ENCODE peak calls at places on chromosome 21, in eight cellular contexts. G is ovary; U is activated T-helper 9 cell treated with anti-CD3 and anti-CD28 coated beads, Interleukin-2, amount 50 U/mL, for 16 hours; F is left cardiac atrium; B is GM20000; W is Calu3; S is stimulated activated CD4-positive, alpha-beta T cell treated with anti-CD3 and anti-CD28 coated beads, Interleukin-2, amount 100 ng/mL, for 48 hours; A is NCI-H1092 treated with DMSO at 0.1 percent for 48 hours. C is an unnamed sample.
A peak's percentile ranks its signal among the peaks of the same experiment; 100 is the strongest.

GRCh38 chr21:41589131-41589530 is 81.2 kb upstream of the TMPRSS2 start:
- DNase-seq in G (no peak), U (no peak), F (no peak), B (no peak), W (no peak), S (no peak), A (no peak), C (no peak)

GRCh38 chr21:28822882-28823335 is 169.8 kb downstream of the LTN1 start:
- DNase-seq in G (no peak), U (no peak), F (no peak), B (no peak), W (no peak), S (no peak), A (no peak), C (no peak)

GRCh38 chr21:36087362-36088138 is 17.7 kb downstream of the CBR1 start:
- DNase-seq in G (no peak), U (no peak), F (no peak), B (no peak), W (no peak), S (no peak), A (no peak), C (no peak)

GRCh38 chr21:45818904-45819285 is 162.7 kb upstream of the COL6A1 start:
- DNase-seq in G (no peak), U (peak; percentile 64), F (no peak), B (no peak), W (peak; percentile 24), S (peak; percentile 73), A (no peak), C (no peak)

GRCh38 chr21:32772281-32773047 is 909 bp upstream of the PAXBP1 start:
- DNase-seq in G (peak; percentile 39), U (peak; percentile 57), F (no peak), B (peak; percentile 62), W (peak; percentile 7), S (peak; percentile 52), A (peak; percentile 47), C (no peak)

GRCh38 chr21:37658994-37659458 is 257.2 kb downstream of the KCNJ6 start:
- DNase-seq in G (peak; percentile 42), U (no peak), F (no peak), B (no peak), W (no peak), S (no peak), A (no peak), C (peak; percentile 74)

GRCh38 chr21:17612023-17612564 is 607 bp downstream of the BTG3 start:
- DNase-seq in G (peak; percentile 67), U (no peak), F (peak; percentile 51), B (peak; percentile 46), W (peak; percentile 22), S (peak; percentile 15), A (peak; percentile 42), C (peak; percentile 84)

GRCh38 chr21:45286671-45287437 is 841 bp downstream of the POFUT2 start:
- DNase-seq in G (peak; percentile 69), U (no peak), F (no peak), B (no peak), W (no peak), S (no peak), A (no peak), C (peak; percentile 83)

GRCh38 chr21:41715649-41716321 is 51.1 kb downstream of the RIPK4 start:
- DNase-seq in G (no peak), U (no peak), F (no peak), B (no peak), W (peak; percentile 84), S (no peak), A (no peak), C (no peak)

GRCh38 chr21:15005391-15005790 is 59.4 kb downstream of the NRIP1 start:
- DNase-seq in G (peak; percentile 69), U (no peak), F (no peak), B (no peak), W (no peak), S (no peak), A (no peak), C (no peak)